ENCODE peak calls at places on chromosomes 1 and 21, in five cellular contexts. E is stomach, I is K562, S is HL-60, L is GM23338. D is an unnamed sample.

GRCh38 chr1:34982820-34983376 is 2.2 kb downstream of the TMEM35B start:
- DNase-seq in I (no peak), S (no peak), E (no peak), L (no peak), D (no peak)

GRCh38 chr1:85321237-85321964 is 45.0 kb upstream of the BCL10 start:
- DNase-seq in I (no peak), L (no peak), E (no peak), S (no peak), D (no peak)

GRCh38 chr21:35491920-35492678 is 443.0 kb upstream of the RUNX1 start:
- DNase-seq in L (no peak), E (no peak), S (no peak), I (no peak), D (no peak)

GRCh38 chr1:155979525-155980343 is 1.4 kb upstream of the ARHGEF2 start:
- DNase-seq in I (peak; percentile 81), S (peak; percentile 37), L (no peak), E (no peak), D (no peak)

GRCh38 chr1:223492044-223492443 is 98.8 kb downstream of the CCDC185 start:
- DNase-seq in S (no peak), I (no peak), E (no peak), L (no peak), D (no peak)

GRCh38 chr1:162219461-162219860 is 150.0 kb downstream of the NOS1AP start:
- DNase-seq in E (no peak), L (no peak), I (no peak), S (no peak), D (no peak)

GRCh38 chr1:240743696-240744095 is 131.7 kb upstream of the GREM2 start:
- DNase-seq in L (no peak), S (no peak), I (no peak), E (no peak), D (no peak)

GRCh38 chr21:45267390-45267760 is 20.3 kb downstream of the POFUT2 start:
- DNase-seq in I (no peak), S (no peak), E (peak; percentile 5), L (no peak), D (peak; percentile 39)

GRCh38 chr1:107499139-107499744 is 358.4 kb downstream of the NTNG1 start:
- DNase-seq in L (no peak), S (no peak), I (no peak), E (no peak), D (no peak)

GRCh38 chr1:172254521-172255222 is 165.8 kb upstream of the C1orf105 start:
- DNase-seq in E (no peak), I (no peak), L (no peak), S (no peak), D (no peak)

GRCh38 chr21:45574691-45575090 is 32.5 kb upstream of the SLC19A1 start:
- DNase-seq in E (no peak), L (no peak), S (no peak), I (no peak), D (peak; percentile 63)

GRCh38 chr1:218344814-218345672 is at the start of gene TGFB2:
- DNase-seq in E (no peak), S (no peak), L (peak; percentile 69), I (peak; percentile 55), D (peak; percentile 87)

GRCh38 chr1:232127190-232127589 is 500.6 kb downstream of the DISC1 start:
- DNase-seq in S (no peak), E (no peak), I (no peak), L (no peak), D (no peak)

GRCh38 chr1:27634166-27634981 is 611 bp downstream of the FGR start:
- DNase-seq in I (no peak), S (no peak), L (peak; percentile 61), E (peak; percentile 49), D (no peak)

GRCh38 chr1:22641906-22642636 is 1.4 kb upstream of the C1QC start:
- DNase-seq in L (peak; percentile 88), S (no peak), E (peak; percentile 88), I (peak; percentile 90), D (peak; percentile 88)

GRCh38 chr1:111450185-111450584 is 921 bp downstream of the ATP5PB start:
- DNase-seq in L (no peak), S (no peak), I (no peak), E (no peak), D (no peak)
- TF ChIP-seq POLR2AphosphoS5 in L (no peak), S (no peak), I (no peak), E (no peak), D (no peak)

DNA sequence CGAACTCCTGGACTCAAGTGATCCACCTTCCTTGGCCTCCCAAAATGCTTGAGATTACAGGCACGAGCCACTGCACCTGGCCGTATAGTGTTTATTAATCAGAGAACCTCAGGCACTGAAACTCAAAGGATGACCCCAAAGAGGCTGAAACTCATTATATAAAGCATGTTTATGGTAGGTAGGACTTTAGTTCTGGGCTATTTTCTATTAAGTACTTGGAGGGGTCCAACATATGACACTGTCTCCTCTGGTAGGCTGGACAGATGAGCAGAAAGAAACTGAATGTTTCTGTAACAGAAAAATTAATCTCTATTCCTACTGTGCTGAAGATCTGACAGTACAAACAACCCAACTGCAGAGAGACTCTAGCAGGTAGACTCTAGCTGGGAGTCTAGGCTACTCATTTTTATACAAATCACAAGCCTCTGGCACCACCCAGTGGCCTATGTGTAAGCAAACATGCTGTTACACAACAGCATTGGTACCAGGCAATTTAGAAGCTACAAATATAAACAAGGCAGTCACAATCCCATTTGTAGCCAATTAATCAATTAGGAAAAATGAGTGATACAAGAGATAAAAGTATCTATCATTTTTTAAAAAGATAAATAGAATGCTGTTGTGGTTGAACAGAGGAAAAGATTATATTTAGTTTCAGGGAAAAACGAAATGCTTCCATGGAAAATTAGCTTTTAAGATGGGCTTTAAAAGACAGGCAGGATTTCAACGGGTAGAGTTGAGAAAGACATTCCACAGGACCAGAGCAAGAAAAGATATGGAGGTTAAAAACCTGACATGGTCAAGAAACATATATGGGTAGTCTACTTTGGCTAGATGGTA is 10.4 kb downstream of the DCAF8 start:
- DNase-seq in E (peak; percentile 69), L (peak; percentile 90), I (peak; percentile 57), S (peak; percentile 51), D (peak; percentile 88)
- TF ChIP-seq POLR2AphosphoS5 in E (peak; percentile 31), L (no peak), I (no peak), S (no peak), D (no peak)

GRCh38 chr1:168279253-168279652 is 1.4 kb upstream of the TBX19 start:
- DNase-seq in L (no peak), S (no peak), I (no peak), E (no peak), D (no peak)

GRCh38 chr1:168271636-168272035 is 9.0 kb upstream of the TBX19 start:
- DNase-seq in E (no peak), L (no peak), I (no peak), S (no peak), D (no peak)

GRCh38 chr1:168273575-168273974 is 7.1 kb upstream of the TBX19 start:
- DNase-seq in S (no peak), I (no peak), L (no peak), E (no peak), D (no peak)
- TF ChIP-seq POLR2AphosphoS5 in S (no peak), I (no peak), L (no peak), E (no peak), D (no peak)

GRCh38 chr21:42918291-42918690 is 7.1 kb downstream of the ERVH48-1 start:
- DNase-seq in E (no peak), I (no peak), L (no peak), S (no peak), D (no peak)

GRCh38 chr21:42913461-42913860 is 12.0 kb downstream of the ERVH48-1 start:
- DNase-seq in E (no peak), S (no peak), I (no peak), L (peak; percentile 16), D (no peak)
- TF ChIP-seq POLR2AphosphoS5 in E (no peak), S (no peak), I (no peak), L (peak; percentile 3), D (no peak)

GRCh38 chr21:42395302-42395701 is 550 bp downstream of the TMPRSS3 start:
- DNase-seq in S (no peak), E (no peak), L (no peak), I (no peak), D (no peak)
- TF ChIP-seq POLR2AphosphoS5 in S (no peak), E (no peak), L (no peak), I (no peak), D (no peak)

GRCh38 chr1:108828074-108828961 is 28.6 kb downstream of the AKNAD1 start:
- DNase-seq in E (peak; percentile 79), I (peak; percentile 79), S (peak; percentile 33), L (peak; percentile 97), D (peak; percentile 93)

GRCh38 chr1:108826081-108826635 is 30.7 kb downstream of the AKNAD1 start:
- DNase-seq in I (no peak), E (no peak), L (no peak), S (no peak), D (no peak)

GRCh38 chr1:108831225-108831624 is 25.7 kb downstream of the AKNAD1 start:
- DNase-seq in I (no peak), E (no peak), L (no peak), S (no peak), D (no peak)

GRCh38 chr1:108830119-108831008 is 26.5 kb downstream of the AKNAD1 start:
- DNase-seq in I (peak; percentile 74), S (peak; percentile 44), L (peak; percentile 23), E (peak; percentile 60), D (peak; percentile 93)

DNA sequence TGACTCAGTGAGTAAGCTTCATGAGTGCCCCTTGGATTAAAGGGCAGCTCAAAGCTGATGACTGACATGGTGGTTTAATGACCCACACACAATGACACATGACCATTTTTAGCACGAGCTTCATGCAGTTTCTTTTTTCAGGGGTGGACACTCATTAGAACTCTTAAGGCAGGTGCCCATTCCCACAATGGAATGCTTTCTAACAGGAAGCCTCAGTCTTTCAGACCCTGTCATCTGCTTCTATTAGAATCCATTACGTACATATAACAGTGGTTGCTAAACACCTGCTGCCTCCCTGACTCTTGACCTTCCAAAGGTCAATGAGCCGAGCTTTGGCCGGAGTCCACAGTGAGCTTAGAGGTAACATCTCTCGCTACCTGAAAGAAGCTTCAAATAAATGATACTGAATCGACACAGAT is 27.4 kb downstream of the AKNAD1 start:
- DNase-seq in E (no peak), S (no peak), I (no peak), L (no peak), D (no peak)
- TF ChIP-seq POLR2AphosphoS5 in E (no peak), S (no peak), I (no peak), L (no peak), D (no peak)